ENCODE peak calls at places on chromosomes 4 and X, in four cellular contexts. R is HepG2, Y is K562, W is GM12878. K is an unnamed sample.

GRCh38 chrX:74346124-74346523 is 42.1 kb downstream of the ZCCHC13 start:
- DNase-seq in R (no peak), Y (peak; percentile 37), W (no peak), K (no peak)

GRCh38 chr4:95732061-95732460 is 107.8 kb upstream of the PDHA2 start:
- DNase-seq in R (no peak), Y (no peak), W (no peak), K (peak; percentile 44)

GRCh38 chr4:124178449-124179021 is 534.0 kb downstream of the ANKRD50 start:
- DNase-seq in R (no peak), Y (no peak), W (no peak), K (no peak)

GRCh38 chrX:108735680-108736508 is 469 bp downstream of the IRS4 start:
- DNase-seq in R (no peak), Y (no peak), W (no peak), K (peak; percentile 41)

GRCh38 chrX:16870861-16871584 is 861 bp upstream of the RBBP7 start:
- DNase-seq in R (no peak), Y (peak; percentile 38), W (no peak), K (peak; percentile 29)

GRCh38 chr4:28548549-28548948 is 1687.9 kb downstream of the STIM2 start:
- DNase-seq in R (no peak), Y (no peak), W (no peak), K (no peak)

GRCh38 chr4:41375561-41375960 is 118.8 kb downstream of the UCHL1 start:
- DNase-seq in R (no peak), Y (no peak), W (no peak), K (no peak)

GRCh38 chrX:22059800-22060199 is 27.7 kb downstream of the PHEX start:
- DNase-seq in R (no peak), Y (no peak), W (no peak), K (no peak)

GRCh38 chr4:11914406-11914805 is 485.7 kb upstream of the HS3ST1 start:
- DNase-seq in R (no peak), Y (no peak), W (no peak), K (no peak)

GRCh38 chrX:34809096-34809495 is 133.5 kb upstream of the FAM47B start:
- DNase-seq in R (no peak), Y (no peak), W (no peak), K (no peak)

GRCh38 chr4:41644288-41644914 is 104.1 kb downstream of the PHOX2B start:
- DNase-seq in R (peak; percentile 3), Y (peak; percentile 60), W (no peak), K (peak; percentile 75)

GRCh38 chrX:19388064-19388679 is 44.4 kb downstream of the PDHA1 start:
- DNase-seq in R (no peak), Y (no peak), W (no peak), K (no peak)

GRCh38 chrX:155745792-155746191 is 133.0 kb upstream of the TMLHE start:
- DNase-seq in R (peak; percentile 0), Y (peak; percentile 87), W (no peak), K (no peak)

GRCh38 chr4:8191136-8191747 is 7.8 kb upstream of the SH3TC1 start:
- DNase-seq in R (peak; percentile 33), Y (peak; percentile 73), W (peak; percentile 44), K (no peak)

GRCh38 chr4:97404876-97405523 is 738.3 kb downstream of the STPG2 start:
- DNase-seq in R (no peak), Y (no peak), W (no peak), K (no peak)

GRCh38 chr4:123356914-123357313 is 39.7 kb upstream of the SPRY1 start:
- DNase-seq in R (no peak), Y (peak; percentile 46), W (no peak), K (no peak)

GRCh38 chrX:87370865-87371264 is 146.7 kb upstream of the KLHL4 start:
- DNase-seq in R (no peak), Y (no peak), W (no peak), K (no peak)

GRCh38 chr4:114773341-114773740 is 174.7 kb downstream of the UGT8 start:
- DNase-seq in R (no peak), Y (no peak), W (no peak), K (no peak)

GRCh38 chr4:1045193-1045594 is 33.8 kb downstream of the FGFRL1 start:
- DNase-seq in R (no peak), Y (no peak), W (no peak), K (no peak)

GRCh38 chrX:22666441-22666840 is 333.3 kb upstream of the DDX53 start:
- DNase-seq in R (peak; percentile 12), Y (peak; percentile 24), W (no peak), K (peak; percentile 31)

GRCh38 chrX:37474478-37474877 is 97.0 kb upstream of the LANCL3 start:
- DNase-seq in R (no peak), Y (no peak), W (no peak), K (no peak)

GRCh38 chrX:124234348-124234747 is 98.1 kb upstream of the TEX13D start:
- DNase-seq in R (no peak), Y (no peak), W (no peak), K (no peak)

GRCh38 chrX:39819921-39820849 is 277.6 kb downstream of the BCOR start:
- DNase-seq in R (no peak), Y (no peak), W (no peak), K (peak; percentile 72)

GRCh38 chrX:3345281-3346081 is 971 bp downstream of the MXRA5 start:
- DNase-seq in R (no peak), Y (no peak), W (no peak), K (peak; percentile 16)

GRCh38 chrX:110414679-110415439 is 56.2 kb downstream of the RTL9 start:
- DNase-seq in R (no peak), Y (no peak), W (peak; percentile 15), K (no peak)

GRCh38 chrX:39022106-39022505 is 220.8 kb downstream of the MID1IP1 start:
- DNase-seq in R (no peak), Y (no peak), W (no peak), K (no peak)

GRCh38 chr4:25060586-25061340 is 30.0 kb upstream of the LGI2 start:
- DNase-seq in R (no peak), Y (peak; percentile 53), W (no peak), K (no peak)

GRCh38 chr4:1153567-1154090 is 18.8 kb downstream of the SPON2 start:
- DNase-seq in R (no peak), Y (no peak), W (no peak), K (no peak)

GRCh38 chr4:170243662-170244288 is 154.0 kb upstream of the AADAT start:
- DNase-seq in R (no peak), Y (no peak), W (no peak), K (no peak)

DNA sequence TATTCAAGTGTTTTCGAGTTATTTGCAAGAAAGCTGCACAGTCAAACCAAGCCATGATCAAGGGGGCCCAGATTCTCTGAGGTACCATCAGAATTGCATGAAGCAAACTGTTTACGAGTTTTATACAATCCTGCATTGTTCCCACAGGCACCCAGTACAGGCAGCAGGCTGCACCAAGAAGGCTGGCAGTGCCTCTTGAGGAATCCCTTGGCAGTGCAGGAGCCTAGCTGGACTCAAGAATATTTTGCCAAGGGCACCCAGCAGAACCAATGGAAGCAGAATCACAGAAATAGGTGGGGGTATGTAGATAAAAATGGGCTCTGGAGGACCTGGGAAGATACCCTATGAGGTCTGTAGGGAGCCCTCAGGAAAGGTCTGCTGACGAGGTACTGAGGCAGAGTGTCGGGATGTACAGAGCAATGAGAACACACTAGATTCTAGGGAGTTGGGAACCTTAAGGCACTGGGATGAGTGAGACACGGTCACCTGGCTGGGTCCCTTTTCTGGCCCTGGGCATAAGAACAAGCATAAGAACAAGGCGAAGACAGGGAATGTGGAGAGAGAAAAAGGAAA is 2.5 kb upstream of the PLP1 start:
- DNase-seq in R (peak; percentile 1), Y (no peak), W (no peak), K (peak; percentile 28)
- TF ChIP-seq NFIC in R (no peak), Y (no peak), W (no peak), K (no peak)

DNA sequence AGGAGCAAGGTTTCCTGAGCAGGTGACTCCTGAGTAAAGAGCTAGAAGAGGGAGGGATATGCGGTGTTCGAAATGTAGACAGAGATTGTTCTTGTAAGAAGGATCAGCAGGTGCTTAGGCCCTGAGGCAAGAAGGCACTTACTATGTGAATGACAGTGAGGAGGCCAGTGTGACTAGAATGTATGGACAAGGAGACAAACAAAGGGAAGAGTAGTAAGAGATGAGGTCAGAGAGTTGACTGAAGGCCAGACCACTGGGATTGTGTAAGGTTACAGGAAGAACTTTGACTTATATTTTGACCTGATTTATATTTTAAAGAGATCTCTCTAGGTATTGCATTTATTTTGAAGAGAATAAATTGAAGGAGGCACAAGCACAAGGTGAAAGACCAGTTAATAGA is 118.4 kb upstream of the ENPEP start:
- DNase-seq in R (no peak), Y (no peak), W (no peak), K (no peak)
- TF ChIP-seq ZBTB33 in R (no peak), Y (no peak), W (no peak), K (no peak)

GRCh38 chr4:153318696-153319320 is 25.7 kb upstream of the MND1 start:
- DNase-seq in R (peak; percentile 40), Y (peak; percentile 47), W (no peak), K (peak; percentile 74)
- TF ChIP-seq CTCF in R (peak; percentile 67), Y (peak; percentile 74), W (peak; percentile 66), K (peak; percentile 83)

DNA sequence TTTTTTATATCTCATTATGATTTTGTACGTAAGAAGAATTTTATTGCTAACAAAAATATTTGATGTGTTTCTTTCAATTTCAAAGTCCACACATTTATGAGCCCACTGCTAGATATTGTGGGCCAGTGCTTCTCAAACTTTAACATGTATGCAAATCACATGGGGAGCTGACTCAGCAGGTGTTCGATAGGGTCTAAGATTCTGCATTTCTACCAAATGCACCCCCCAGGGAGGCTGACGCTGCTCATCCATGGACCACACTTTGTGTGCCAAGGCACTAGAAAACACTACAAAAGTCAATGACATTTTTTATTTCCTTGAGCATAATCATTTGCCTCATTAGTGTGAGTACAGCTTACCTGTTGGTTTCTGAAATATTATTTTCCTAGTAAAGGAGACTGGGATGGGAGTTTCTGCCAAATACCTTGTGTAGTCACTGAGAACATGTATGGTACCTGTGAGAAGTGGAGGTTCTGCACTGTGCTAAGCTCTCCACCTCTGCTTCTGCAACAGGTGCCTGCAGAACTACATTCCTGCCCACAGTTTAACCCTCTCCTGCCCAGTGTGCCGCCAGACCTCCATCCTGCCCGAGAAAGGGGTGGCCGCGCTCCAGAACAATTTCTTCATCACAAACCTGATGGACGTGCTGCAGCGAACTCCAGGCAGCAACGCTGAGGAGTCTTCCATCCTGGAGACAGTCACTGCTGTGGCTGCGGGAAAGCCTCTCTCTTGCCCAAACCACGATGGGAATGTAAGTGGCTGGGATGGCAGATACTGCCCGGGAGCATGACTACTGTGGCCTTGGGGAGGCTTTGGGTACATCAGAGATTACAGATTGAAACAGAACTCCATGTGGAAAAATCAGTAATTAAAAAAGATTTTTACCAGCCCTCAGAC is 68.9 kb upstream of the MND1 start:
- DNase-seq in R (no peak), Y (no peak), W (no peak), K (no peak)
- TF ChIP-seq NFIC in R (no peak), Y (no peak), W (no peak), K (no peak)

DNA sequence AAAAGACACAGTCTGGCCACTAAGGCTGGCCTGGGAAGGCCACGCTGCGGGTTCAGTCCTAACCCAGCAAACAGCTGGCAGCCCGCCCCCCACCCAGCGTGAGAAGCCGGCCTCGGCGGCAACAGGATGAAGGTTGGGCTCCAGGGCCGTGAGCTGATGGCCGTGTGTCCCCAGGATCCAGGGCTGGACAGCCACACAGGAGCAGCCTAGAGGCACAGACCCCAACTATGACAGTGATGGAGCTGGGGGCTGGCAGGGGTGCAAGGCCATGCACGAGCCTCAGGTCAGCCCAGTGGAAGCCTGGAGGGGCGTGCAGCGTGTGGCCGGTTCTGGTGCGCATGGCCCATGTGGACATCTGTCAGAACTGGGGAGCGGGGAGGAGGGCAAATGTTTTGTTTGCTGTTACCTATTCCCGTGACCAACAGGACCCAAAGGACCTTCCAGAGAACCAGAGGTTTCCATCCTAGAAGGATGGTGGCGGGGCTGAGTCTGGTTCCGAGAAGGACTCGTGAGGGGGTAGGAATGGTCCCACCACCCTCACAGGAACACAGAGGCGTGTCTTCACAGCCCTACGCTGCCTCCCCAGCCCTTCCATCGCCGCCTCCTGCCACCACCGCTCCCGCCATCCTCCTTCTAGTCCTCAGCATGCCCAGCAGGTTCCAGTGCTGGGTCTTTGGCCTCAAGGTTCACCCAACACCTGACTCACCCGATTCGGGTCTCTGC is 46.5 kb downstream of the ZFYVE28 start:
- DNase-seq in R (no peak), Y (no peak), W (no peak), K (no peak)
- TF ChIP-seq ZBTB33 in R (no peak), Y (no peak), W (no peak), K (no peak)

K was measured in SK-N-SH.